ENCODE peak calls at places on chromosomes 16 and 17, in ten cellular contexts. D is choroid plexus epithelial cell; N is stimulated activated CD8-positive, alpha-beta memory T cell treated with anti-CD3 and anti-CD28 coated beads, Interleukin-2, amount 100 ng/mL, for 48 hours; M is activated CD8-positive, alpha-beta T cell treated with anti-CD3 and anti-CD28 coated beads for 36 hours; I is BJ; U is neural crest cell; S is NCI-H69; Y is T-helper 17 cell; X is activated CD4-positive, alpha-beta T cell treated with anti-CD3 and anti-CD28 coated beads for 48 hours; Z is transverse colon. V is an unnamed sample.

GRCh38 chr16:5634781-5635180 is 537.2 kb upstream of the EEF2KMT start:
- DNase-seq in D (no peak), N (no peak), M (no peak), I (no peak), U (no peak), S (no peak), Y (no peak), X (no peak), Z (no peak), V (no peak)

GRCh38 chr16:1054660-1055556 is 17.6 kb upstream of the SSTR5 start:
- DNase-seq in D (peak), N (peak), M (peak), I (no peak), U (peak), S (peak), Y (no peak), X (peak), Z (peak), V (no peak)

GRCh38 chr16:57686577-57686976 is 8.0 kb upstream of the DRC7 start:
- DNase-seq in D (no peak), N (no peak), M (no peak), I (no peak), U (no peak), S (no peak), Y (no peak), X (no peak), Z (no peak), V (no peak)

GRCh38 chr17:77741109-77741508 is 217.4 kb upstream of the TNRC6C start:
- DNase-seq in D (no peak), N (peak), M (peak), I (no peak), U (no peak), S (no peak), Y (no peak), X (peak), Z (no peak), V (no peak)

GRCh38 chr17:80145076-80146075 is 1.6 kb downstream of the EIF4A3 start:
- DNase-seq in D (no peak), N (no peak), M (no peak), I (no peak), U (no peak), S (no peak), Y (no peak), X (peak), Z (no peak), V (no peak)

GRCh38 chr17:72390675-72391501 is 270.1 kb downstream of the SOX9 start:
- DNase-seq in D (peak), N (no peak), M (no peak), I (no peak), U (no peak), S (no peak), Y (no peak), X (no peak), Z (no peak), V (no peak)

GRCh38 chr17:29867643-29868181 is 62.3 kb downstream of the SSH2 start:
- DNase-seq in D (peak), N (no peak), M (no peak), I (no peak), U (no peak), S (peak), Y (no peak), X (no peak), Z (no peak), V (no peak)

GRCh38 chr17:81417049-81417878 is 22.0 kb downstream of the BAHCC1 start:
- DNase-seq in D (no peak), N (no peak), M (no peak), I (peak), U (no peak), S (no peak), Y (no peak), X (no peak), Z (no peak), V (no peak)

GRCh38 chr17:40178660-40179059 is 1.4 kb downstream of the RAPGEFL1 start:
- DNase-seq in D (no peak), N (no peak), M (no peak), I (no peak), U (no peak), S (peak), Y (no peak), X (no peak), Z (no peak), V (no peak)

GRCh38 chr17:76710863-76711611 is at the start of gene MXRA7:
- DNase-seq in D (peak), N (peak), M (peak), I (no peak), U (no peak), S (peak), Y (peak), X (peak), Z (peak), V (no peak)

GRCh38 chr17:80716986-80717385 is 172.3 kb downstream of the RPTOR start:
- DNase-seq in D (no peak), N (no peak), M (no peak), I (peak), U (no peak), S (no peak), Y (no peak), X (no peak), Z (no peak), V (no peak)

GRCh38 chr16:19227643-19228042 is 57.9 kb upstream of the CLEC19A start:
- DNase-seq in D (no peak), N (no peak), M (no peak), I (no peak), U (no peak), S (no peak), Y (no peak), X (no peak), Z (no peak), V (no peak)

GRCh38 chr17:17710728-17711541 is 29.7 kb downstream of the RAI1 start:
- DNase-seq in D (peak), N (no peak), M (no peak), I (peak), U (no peak), S (peak), Y (no peak), X (no peak), Z (peak), V (no peak)

GRCh38 chr16:85436636-85437160 is 176.4 kb upstream of the GSE1 start:
- DNase-seq in D (no peak), N (no peak), M (no peak), I (no peak), U (peak), S (peak), Y (no peak), X (no peak), Z (peak), V (peak)

GRCh38 chr17:7445011-7445927 is at the start of gene CHRNB1:
- DNase-seq in D (no peak), N (no peak), M (peak), I (no peak), U (peak), S (peak), Y (no peak), X (peak), Z (peak), V (no peak)

GRCh38 chr17:2906907-2907306 is 110.7 kb downstream of the RAP1GAP2 start:
- DNase-seq in D (no peak), N (peak), M (peak), I (no peak), U (no peak), S (no peak), Y (no peak), X (peak), Z (no peak), V (no peak)

GRCh38 chr16:87531418-87531817 is 38.6 kb upstream of the ZCCHC14 start:
- DNase-seq in D (no peak), N (no peak), M (no peak), I (no peak), U (no peak), S (no peak), Y (no peak), X (no peak), Z (no peak), V (no peak)

GRCh38 chr17:1830288-1830687 is 483 bp downstream of the RPA1 start:
- DNase-seq in D (peak), N (no peak), M (peak), I (no peak), U (peak), S (peak), Y (no peak), X (peak), Z (peak), V (no peak)

GRCh38 chr17:13544292-13544691 is 57.4 kb downstream of the HS3ST3A1 start:
- DNase-seq in D (peak), N (no peak), M (no peak), I (peak), U (no peak), S (no peak), Y (no peak), X (no peak), Z (peak), V (no peak)

GRCh38 chr17:21298056-21298982 is 13.8 kb downstream of the MAP2K3 start:
- DNase-seq in D (no peak), N (no peak), M (no peak), I (no peak), U (no peak), S (no peak), Y (no peak), X (no peak), Z (no peak), V (no peak)

GRCh38 chr16:48447940-48448536 is 62.8 kb upstream of the SIAH1 start:
- DNase-seq in D (no peak), N (no peak), M (no peak), I (no peak), U (no peak), S (no peak), Y (no peak), X (no peak), Z (no peak), V (no peak)

GRCh38 chr16:87790278-87791023 is 24.7 kb upstream of the KLHDC4 start:
- DNase-seq in D (no peak), N (no peak), M (no peak), I (no peak), U (no peak), S (peak), Y (no peak), X (no peak), Z (peak), V (no peak)

GRCh38 chr16:76970087-76970744 is 220.8 kb upstream of the MON1B start:
- DNase-seq in D (peak), N (no peak), M (no peak), I (no peak), U (no peak), S (peak), Y (no peak), X (no peak), Z (no peak), V (no peak)

GRCh38 chr17:73340093-73340596 is 28.3 kb upstream of the CDC42EP4 start:
- DNase-seq in D (peak), N (peak), M (peak), I (peak), U (no peak), S (no peak), Y (no peak), X (peak), Z (peak), V (no peak)

GRCh38 chr16:10949424-10949970 is 5.1 kb downstream of the CLEC16A start:
- DNase-seq in D (peak), N (no peak), M (peak), I (no peak), U (no peak), S (peak), Y (no peak), X (peak), Z (peak), V (no peak)

GRCh38 chr16:12268602-12269001 is 292.1 kb downstream of the SNX29 start:
- DNase-seq in D (peak), N (no peak), M (no peak), I (no peak), U (no peak), S (no peak), Y (no peak), X (no peak), Z (no peak), V (no peak)

GRCh38 chr17:62653002-62653830 is 25.7 kb downstream of the MRC2 start:
- DNase-seq in D (peak), N (peak), M (peak), I (no peak), U (peak), S (peak), Y (peak), X (peak), Z (peak), V (no peak)

GRCh38 chr17:65941500-65941899 is 250.4 kb downstream of the CEP112 start:
- DNase-seq in D (no peak), N (no peak), M (no peak), I (no peak), U (no peak), S (no peak), Y (no peak), X (no peak), Z (no peak), V (no peak)

V was measured in NCI-H1694.